ENCODE peak calls at places on chromosomes 7 and 10, in seven cellular contexts. C is K562, L is stomach, G is A549, A is sigmoid colon, Z is prostate gland, N is H54. J is an unnamed sample.

GRCh38 chr10:31921031-31921430 is 7.6 kb downstream of the ARHGAP12 start:
- DNase-seq in C (no peak), L (no peak), G (no peak), A (no peak), Z (no peak), N (no peak), J (no peak)

GRCh38 chr10:16509996-16510395 is 11.7 kb downstream of the C1QL3 start:
- DNase-seq in C (no peak), L (no peak), G (no peak), A (no peak), Z (no peak), N (no peak), J (no peak)

GRCh38 chr7:152115021-152115718 is 89.7 kb downstream of the GALNT11 start:
- DNase-seq in C (no peak), L (no peak), G (no peak), A (no peak), Z (no peak), N (no peak), J (no peak)

GRCh38 chr10:16478801-16479200 is 42.0 kb downstream of the PTER start:
- DNase-seq in C (no peak), L (no peak), G (no peak), A (no peak), Z (no peak), N (no peak), J (no peak)

GRCh38 chr10:22251751-22252285 is 34.0 kb upstream of the EBLN1 start:
- DNase-seq in C (no peak), L (peak; percentile 49), G (peak; percentile 41), A (peak; percentile 79), Z (peak; percentile 54), N (no peak), J (peak; percentile 46)

GRCh38 chr10:104331208-104331838 is 6.9 kb downstream of the ITPRIP start:
- DNase-seq in C (no peak), L (peak; percentile 30), G (no peak), A (peak; percentile 68), Z (no peak), N (no peak), J (no peak)

GRCh38 chr10:48478469-48478868 is 126.4 kb downstream of the ARHGAP22 start:
- DNase-seq in C (no peak), L (peak; percentile 14), G (no peak), A (no peak), Z (no peak), N (no peak), J (no peak)

GRCh38 chr7:1210979-1211608 is 21.6 kb upstream of the UNCX start:
- DNase-seq in C (no peak), L (no peak), G (no peak), A (no peak), Z (no peak), N (no peak), J (no peak)

GRCh38 chr7:12686894-12687212 is 580 bp upstream of the ARL4A start:
- DNase-seq in C (no peak), L (no peak), G (no peak), A (no peak), Z (no peak), N (no peak), J (peak; percentile 14)

GRCh38 chr7:12686234-12686893 is 1.1 kb upstream of the ARL4A start:
- DNase-seq in C (peak; percentile 86), L (peak; percentile 92), G (peak; percentile 100), A (peak; percentile 95), Z (peak; percentile 81), N (peak; percentile 93), J (peak; percentile 62)

GRCh38 chr7:12684733-12685132 is 2.7 kb upstream of the ARL4A start:
- DNase-seq in C (no peak), L (no peak), G (no peak), A (no peak), Z (no peak), N (no peak), J (no peak)

GRCh38 chr7:12685550-12685949 is 1.9 kb upstream of the ARL4A start:
- DNase-seq in C (no peak), L (no peak), G (peak; percentile 89), A (no peak), Z (no peak), N (no peak), J (no peak)

DNA sequence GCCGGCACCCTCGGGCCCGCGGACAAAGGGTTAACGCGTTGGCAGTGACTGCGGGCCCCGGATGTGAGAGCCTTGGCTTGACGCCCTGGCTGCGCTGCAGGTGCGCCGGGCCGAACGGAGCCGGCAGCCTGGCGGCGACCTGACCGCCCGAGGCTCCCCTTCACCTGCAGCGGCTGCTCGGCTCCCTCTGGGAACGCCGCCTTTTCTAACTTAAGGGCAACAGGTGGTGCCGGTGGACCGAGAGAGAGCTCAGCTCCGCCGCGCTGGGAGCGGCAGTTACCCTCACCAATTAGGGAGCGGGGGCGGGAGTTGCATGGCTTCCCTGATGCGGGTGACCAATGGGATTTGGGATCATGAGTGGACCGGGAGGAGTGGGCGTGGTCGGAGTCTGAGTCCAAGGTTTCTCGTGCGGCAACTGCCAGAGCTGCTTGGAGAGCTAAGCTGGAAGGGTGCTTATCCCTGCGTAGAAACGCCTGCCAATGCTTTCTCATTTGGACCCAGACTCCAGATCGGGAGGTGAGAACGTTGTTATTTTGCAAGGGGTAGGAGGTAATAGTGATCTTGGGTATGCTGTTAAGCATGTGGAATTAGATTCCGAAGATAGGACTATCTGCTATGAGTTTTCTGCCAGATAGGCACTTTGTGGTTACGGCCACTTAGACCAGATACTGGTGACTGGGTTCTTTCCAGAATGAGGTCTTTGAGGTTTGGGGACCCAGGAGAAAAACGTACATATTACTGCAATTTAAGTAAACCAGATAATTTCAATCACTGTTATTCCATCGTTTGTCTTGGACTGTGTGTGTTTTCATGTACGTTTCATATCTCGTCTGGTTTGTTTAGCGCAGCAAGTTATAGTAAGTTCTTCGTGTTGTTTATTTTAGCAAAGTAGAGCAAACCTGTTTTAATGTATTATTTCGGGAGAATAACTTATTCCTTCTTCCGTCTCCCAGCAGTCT is at the start of gene ARL4A:
- DNase-seq in C (peak; percentile 99), L (peak; percentile 99), G (peak; percentile 98), A (peak; percentile 99), Z (peak; percentile 100), N (peak; percentile 99), J (peak; percentile 45)
- TF ChIP-seq POLR2A in C (peak; percentile 99), L (no peak), G (peak; percentile 87), A (peak; percentile 86), Z (peak; percentile 93), N (peak; percentile 95), J (no peak)

GRCh38 chr10:34729619-34730018 is 85.5 kb downstream of the PARD3 start:
- DNase-seq in C (no peak), L (no peak), G (no peak), A (no peak), Z (no peak), N (no peak), J (no peak)

GRCh38 chr10:34730726-34731125 is 84.4 kb downstream of the PARD3 start:
- DNase-seq in C (no peak), L (no peak), G (no peak), A (no peak), Z (no peak), N (no peak), J (no peak)

GRCh38 chr10:34732926-34733325 is 82.2 kb downstream of the PARD3 start:
- DNase-seq in C (peak; percentile 52), L (no peak), G (peak; percentile 66), A (no peak), Z (no peak), N (no peak), J (no peak)

GRCh38 chr10:34731885-34732701 is 83.0 kb downstream of the PARD3 start:
- DNase-seq in C (no peak), L (no peak), G (peak; percentile 57), A (no peak), Z (no peak), N (no peak), J (no peak)

GRCh38 chr10:34731213-34731612 is 83.9 kb downstream of the PARD3 start:
- DNase-seq in C (no peak), L (no peak), G (no peak), A (no peak), Z (no peak), N (no peak), J (no peak)
- TF ChIP-seq POLR2A in C (no peak), L (no peak), G (no peak), A (no peak), Z (no peak), N (no peak), J (no peak)

GRCh38 chr10:112896273-112896672 is 53.8 kb upstream of the TCF7L2 start:
- DNase-seq in C (no peak), L (no peak), G (no peak), A (no peak), Z (no peak), N (no peak), J (no peak)

GRCh38 chr10:112896722-112897121 is 53.3 kb upstream of the TCF7L2 start:
- DNase-seq in C (no peak), L (no peak), G (no peak), A (no peak), Z (no peak), N (no peak), J (no peak)

GRCh38 chr10:112899396-112900065 is 50.5 kb upstream of the TCF7L2 start:
- DNase-seq in C (no peak), L (no peak), G (no peak), A (no peak), Z (no peak), N (no peak), J (no peak)

GRCh38 chr10:112895292-112895691 is 54.8 kb upstream of the TCF7L2 start:
- DNase-seq in C (no peak), L (no peak), G (no peak), A (no peak), Z (no peak), N (no peak), J (no peak)

DNA sequence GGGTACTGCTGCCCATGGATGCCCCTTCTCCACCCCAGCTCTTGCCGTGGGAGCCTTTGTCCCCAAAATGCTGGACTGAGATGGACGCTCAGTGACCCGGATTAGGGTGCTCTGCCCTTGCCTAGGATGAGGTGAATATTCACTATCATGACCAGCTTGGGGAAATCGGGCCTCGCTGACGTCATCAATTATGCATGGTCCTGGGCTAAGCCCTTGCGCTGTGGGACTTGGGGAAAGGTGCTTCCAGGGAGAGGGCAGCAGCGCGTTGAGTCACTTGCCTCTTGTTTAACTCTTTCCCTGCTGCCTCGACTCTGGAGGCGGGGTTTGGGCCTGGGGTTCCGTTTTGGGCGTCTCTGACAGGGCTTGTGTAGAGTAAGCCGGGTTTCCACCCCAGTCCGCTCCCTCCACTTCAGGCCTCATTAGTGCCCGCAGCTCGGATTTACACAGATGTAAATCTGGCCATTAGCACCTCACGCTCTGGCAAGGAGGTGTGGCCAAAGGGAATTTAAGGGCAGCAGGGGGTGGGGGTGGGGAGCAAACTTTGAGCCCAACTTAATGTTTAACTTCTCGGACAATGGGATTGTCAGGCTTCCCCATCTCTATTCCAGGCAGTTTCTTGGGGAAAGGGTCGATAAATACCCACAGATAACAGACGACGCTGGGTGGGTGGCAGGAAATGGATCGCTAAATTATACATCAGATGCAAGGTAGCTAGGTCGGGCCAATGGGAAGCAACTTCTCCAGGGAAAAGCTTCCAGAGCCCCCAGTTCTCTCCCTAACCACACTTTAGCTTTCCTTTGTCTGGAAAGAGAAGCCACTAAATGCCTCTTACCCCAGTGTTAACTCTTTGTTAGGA is 51.3 kb upstream of the TCF7L2 start:
- DNase-seq in C (no peak), L (peak; percentile 66), G (peak; percentile 95), A (no peak), Z (no peak), N (no peak), J (no peak)
- TF ChIP-seq POLR2A in C (no peak), L (no peak), G (no peak), A (no peak), Z (no peak), N (no peak), J (no peak)

DNA sequence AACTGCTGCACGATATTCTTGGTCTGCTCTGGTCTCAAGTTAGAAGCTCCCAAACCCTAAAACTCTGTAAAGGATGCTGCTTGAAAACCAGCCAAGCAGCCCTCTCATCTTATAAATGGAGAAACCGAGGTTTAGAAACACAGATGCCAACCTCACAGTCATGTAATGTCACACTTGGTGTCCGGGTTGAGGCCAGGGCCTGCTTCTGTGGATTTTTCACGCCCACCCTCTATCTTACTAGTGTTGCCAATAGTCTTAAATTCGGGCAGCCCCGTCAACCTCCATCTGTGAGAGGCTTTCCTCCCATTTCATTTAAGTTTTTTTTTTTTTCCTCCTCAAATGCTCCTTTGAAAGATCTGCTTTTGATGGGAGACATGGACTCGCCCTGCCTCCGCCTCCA is 28.9 kb downstream of the PLPP4 start:
- DNase-seq in C (no peak), L (no peak), G (no peak), A (no peak), Z (no peak), N (no peak), J (no peak)
- TF ChIP-seq POLR2A in C (no peak), L (no peak), G (no peak), A (no peak), Z (no peak), N (no peak), J (no peak)

J was measured in GM12891.